ENCODE peak calls at places on chromosomes 7 and 10, in nine cellular contexts. C is breast epithelium, O is adrenal gland, N is right lobe of liver, J is stomach, W is spleen, E is tibial nerve, L is IMR-90, X is Peyer's patch. Y is an unnamed sample.

GRCh38 chr7:45347804-45348203 is 190.2 kb downstream of the RAMP3 start:
- DNase-seq in O (no peak), J (no peak), X (no peak), N (no peak), E (no peak), L (peak), W (no peak), C (no peak), Y (no peak)

GRCh38 chr7:150363872-150364271 is 4.8 kb upstream of the REPIN1 start:
- DNase-seq in E (no peak), J (no peak), N (no peak), O (no peak), W (no peak), C (no peak), X (no peak), L (no peak), Y (peak)

GRCh38 chr7:137007001-137007725 is 138.7 kb downstream of the CHRM2 start:
- DNase-seq in N (no peak), W (no peak), E (no peak), X (no peak), J (no peak), O (no peak), L (peak), C (no peak), Y (no peak)

GRCh38 chr7:30168800-30169584 is 34.2 kb downstream of the MTURN start:
- DNase-seq in C (no peak), X (no peak), W (no peak), E (no peak), O (peak), N (no peak), J (no peak), L (peak), Y (no peak)

GRCh38 chr10:19824397-19825342 is 8.4 kb downstream of the PLXDC2 start:
- DNase-seq in L (no peak), W (no peak), J (no peak), O (no peak), E (no peak), N (no peak), C (no peak), X (no peak), Y (no peak)

GRCh38 chr10:60818134-60818770 is 40.0 kb downstream of the CDK1 start:
- DNase-seq in J (no peak), N (no peak), L (peak), X (no peak), O (no peak), W (no peak), E (no peak), C (no peak), Y (no peak)

GRCh38 chr7:74083117-74083876 is at the start of gene LIMK1:
- DNase-seq in L (peak), O (peak), N (peak), C (peak), J (peak), W (peak), E (peak), X (peak), Y (peak)

GRCh38 chr7:25125137-25125946 is at the start of gene CYCS:
- DNase-seq in C (peak), W (peak), N (peak), X (peak), J (peak), L (peak), E (peak), O (peak), Y (peak)

GRCh38 chr10:50594012-50594411 is 29.7 kb downstream of the SGMS1 start:
- DNase-seq in W (no peak), E (no peak), C (no peak), J (no peak), L (peak), N (no peak), O (peak), X (no peak), Y (no peak)

GRCh38 chr10:17562572-17562971 is 54.6 kb downstream of the HACD1 start:
- DNase-seq in C (no peak), L (peak), W (no peak), J (no peak), O (no peak), E (no peak), X (no peak), N (no peak), Y (peak)

GRCh38 chr7:141221007-141221612 is 147.2 kb downstream of the TMEM178B start:
- DNase-seq in C (no peak), E (no peak), O (no peak), N (no peak), J (no peak), L (no peak), W (no peak), X (no peak), Y (no peak)

GRCh38 chr10:95792874-95793285 is 36.9 kb downstream of the ENTPD1 start:
- DNase-seq in E (no peak), O (no peak), W (no peak), L (peak), N (no peak), J (no peak), C (no peak), X (no peak), Y (no peak)

GRCh38 chr10:110074986-110075664 is 67.3 kb downstream of the ADD3 start:
- DNase-seq in N (no peak), C (no peak), X (no peak), L (peak), W (no peak), O (no peak), E (no peak), J (no peak), Y (no peak)

GRCh38 chr10:97792058-97792721 is 20.4 kb upstream of the SFRP5 start:
- DNase-seq in X (peak), E (peak), L (peak), O (peak), J (peak), C (peak), N (peak), W (peak), Y (peak)

GRCh38 chr10:78805176-78805575 is 263.6 kb upstream of the ZMIZ1 start:
- DNase-seq in J (peak), X (no peak), O (no peak), L (peak), N (no peak), W (no peak), E (peak), C (peak), Y (peak)

GRCh38 chr10:33329178-33329577 is 5.3 kb downstream of the NRP1 start:
- DNase-seq in C (no peak), L (no peak), N (no peak), J (no peak), X (no peak), W (no peak), E (no peak), O (no peak), Y (no peak)

GRCh38 chr10:29895436-29895835 is 163.9 kb downstream of the JCAD start:
- DNase-seq in W (no peak), X (no peak), O (peak), J (no peak), N (peak), L (peak), C (peak), E (peak), Y (peak)

GRCh38 chr7:22338875-22339274 is 18.1 kb downstream of the RAPGEF5 start:
- DNase-seq in E (no peak), L (no peak), X (no peak), O (no peak), N (no peak), W (no peak), C (no peak), J (no peak), Y (no peak)

GRCh38 chr10:93995598-93996271 is 2.0 kb downstream of the PLCE1 start:
- DNase-seq in X (no peak), C (no peak), O (no peak), L (peak), N (no peak), J (no peak), E (no peak), W (no peak), Y (no peak)

GRCh38 chr10:104076743-104077160 is 8.9 kb downstream of the COL17A1 start:
- DNase-seq in O (peak), E (peak), X (no peak), N (peak), L (peak), C (no peak), J (peak), W (no peak), Y (peak)

GRCh38 chr7:69932034-69932628 is 333.9 kb downstream of the AUTS2 start:
- DNase-seq in X (no peak), E (no peak), N (no peak), C (no peak), W (no peak), O (peak), L (peak), J (no peak), Y (no peak)
- TF ChIP-seq CTCF in X (peak), E (peak), N (peak), C (peak), W (no peak), O (peak), L (peak), J (peak), Y (no peak)

GRCh38 chr7:92988941-92989540 is 128.7 kb downstream of the SAMD9 start:
- DNase-seq in O (no peak), X (no peak), L (peak), W (no peak), N (no peak), C (no peak), J (no peak), E (no peak), Y (no peak)

GRCh38 chr7:92987543-92987942 is 130.2 kb downstream of the SAMD9 start:
- DNase-seq in W (no peak), J (no peak), N (no peak), L (peak), O (no peak), X (no peak), E (no peak), C (no peak), Y (no peak)

GRCh38 chr7:92987095-92987494 is 130.7 kb downstream of the SAMD9 start:
- DNase-seq in C (no peak), L (peak), N (no peak), X (no peak), W (no peak), O (no peak), E (no peak), J (no peak), Y (no peak)

GRCh38 chr7:92991190-92991589 is 126.6 kb downstream of the SAMD9 start:
- DNase-seq in J (no peak), L (no peak), O (no peak), C (no peak), X (no peak), W (no peak), E (no peak), N (no peak), Y (no peak)

GRCh38 chr7:92988051-92988450 is 129.7 kb downstream of the SAMD9 start:
- DNase-seq in E (no peak), N (no peak), L (peak), O (peak), C (no peak), W (no peak), J (no peak), X (no peak), Y (no peak)
- H3K27ac ChIP-seq in E (no peak), N (no peak), L (no peak), O (no peak), C (no peak), W (no peak), J (no peak), X (no peak), Y (no peak)

GRCh38 chr10:63146503-63146902 is 13.4 kb downstream of the NRBF2 start:
- DNase-seq in E (no peak), W (no peak), O (no peak), N (no peak), C (no peak), J (no peak), L (no peak), X (no peak), Y (no peak)
- TF ChIP-seq POLR2A in E (no peak), W (no peak), O (no peak), N (no peak), C (no peak), J (no peak), L (no peak), X (no peak), Y (no peak)

GRCh38 chr7:101060992-101061391 is 24.3 kb upstream of the TRIM56 start:
- DNase-seq in W (no peak), L (no peak), J (no peak), C (no peak), O (no peak), N (no peak), X (no peak), E (no peak), Y (no peak)

GRCh38 chr7:101058355-101058754 is 26.9 kb upstream of the TRIM56 start:
- DNase-seq in E (peak), L (peak), W (peak), J (peak), X (peak), C (no peak), N (peak), O (peak), Y (peak)

DNA sequence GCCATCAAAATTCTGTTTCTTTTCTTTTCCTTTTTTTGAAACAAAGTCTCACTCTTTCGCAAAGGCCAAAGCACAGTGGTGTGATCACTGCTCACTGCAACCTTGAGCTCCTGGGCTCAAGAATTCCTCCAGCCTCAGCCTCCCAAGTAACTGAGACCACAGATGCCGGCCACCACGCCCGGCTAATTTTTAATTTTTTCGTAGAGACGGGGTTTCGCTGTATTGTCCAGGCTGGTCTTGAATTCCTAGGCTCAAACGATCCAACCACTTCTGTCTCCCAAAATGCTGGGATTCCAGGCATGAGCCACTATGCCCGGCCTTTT is 25.7 kb upstream of the TRIM56 start:
- DNase-seq in O (no peak), N (no peak), W (peak), L (no peak), E (no peak), C (no peak), J (no peak), X (no peak), Y (no peak)
- TF ChIP-seq CTCF in O (peak), N (no peak), W (no peak), L (no peak), E (no peak), C (no peak), J (no peak), X (no peak), Y (no peak)

GRCh38 chr10:27247037-27247436 is 6.4 kb upstream of the ACBD5 start:
- DNase-seq in J (no peak), W (no peak), C (no peak), X (no peak), L (no peak), E (no peak), N (no peak), O (no peak), Y (no peak)
- H3K27ac ChIP-seq in J (no peak), W (no peak), C (no peak), X (no peak), L (no peak), E (no peak), N (no peak), O (no peak), Y (no peak)

GRCh38 chr10:42973870-42974692 is 102.8 kb upstream of the RET start:
- DNase-seq in C (no peak), O (no peak), W (peak), L (no peak), N (peak), X (peak), J (no peak), E (no peak), Y (peak)

GRCh38 chr10:42973411-42973810 is 103.5 kb upstream of the RET start:
- DNase-seq in J (no peak), E (no peak), O (no peak), W (no peak), N (no peak), C (no peak), X (no peak), L (no peak), Y (peak)

GRCh38 chr10:42971251-42971599 is 105.6 kb upstream of the RET start:
- DNase-seq in J (no peak), L (no peak), O (no peak), W (no peak), E (no peak), X (no peak), N (peak), C (peak), Y (no peak)

GRCh38 chr10:42974693-42975002 is 102.2 kb upstream of the RET start:
- DNase-seq in W (peak), N (peak), C (no peak), O (peak), E (no peak), X (no peak), L (no peak), J (no peak), Y (no peak)

DNA sequence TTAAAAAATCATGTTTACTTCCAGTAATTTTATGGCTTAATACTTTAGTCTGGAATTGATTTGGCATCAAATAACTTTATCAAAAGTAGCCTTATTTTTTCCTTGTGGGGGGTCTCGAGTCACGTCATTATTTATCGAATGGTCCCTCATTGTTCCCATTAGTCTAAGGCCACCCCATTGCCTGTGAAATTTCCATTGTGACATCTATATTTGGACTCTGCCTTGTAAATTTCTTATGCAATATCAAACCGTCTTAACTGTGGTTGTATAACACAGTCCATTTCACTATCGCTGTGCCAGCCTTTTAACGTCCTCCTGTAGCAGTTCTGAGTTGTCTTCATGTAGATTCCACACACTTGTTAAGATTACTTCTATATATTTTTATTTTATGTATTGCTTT is 103.9 kb upstream of the RET start:
- DNase-seq in J (no peak), E (no peak), W (no peak), N (no peak), L (no peak), O (no peak), C (no peak), X (no peak), Y (peak)
- TF ChIP-seq POLR2A in J (no peak), E (no peak), W (no peak), N (no peak), L (no peak), O (no peak), C (no peak), X (no peak), Y (no peak)